ENCODE peak calls at places on chromosomes 3 and 15, in seven cellular contexts. R is HepG2, G is A549, Q is K562, B is GM12878, S is IMR-90, N is H1. T is an unnamed sample. For H3K4me1, the result is how much of the 10 kb centered on the place peaks cover.

GRCh38 chr3:153313307-153313945 is 151.4 kb downstream of the RAP2B start:
- DNase-seq in S (peak), G (no peak), B (no peak), R (no peak), N (no peak), Q (no peak), T (no peak)

GRCh38 chr3:157494581-157495281 is 8.5 kb downstream of the VEPH1 start:
- DNase-seq in S (peak), B (no peak), N (no peak), G (no peak), R (no peak), Q (no peak), T (no peak)

GRCh38 chr15:51172190-51172589 is 77.5 kb upstream of the TNFAIP8L3 start:
- DNase-seq in N (no peak), R (no peak), G (no peak), Q (no peak), S (peak), B (no peak), T (no peak)

GRCh38 chr3:186144257-186144656 is 35.4 kb upstream of the ETV5 start:
- DNase-seq in R (no peak), Q (no peak), S (no peak), B (no peak), G (no peak), N (no peak), T (no peak)

GRCh38 chr3:36733162-36733696 is 31.1 kb downstream of the DCLK3 start:
- DNase-seq in N (no peak), Q (no peak), R (no peak), S (no peak), G (no peak), B (no peak), T (no peak)

GRCh38 chr3:38117163-38117716 is 19.7 kb downstream of the ACAA1 start:
- DNase-seq in R (no peak), N (no peak), B (no peak), Q (no peak), S (no peak), G (no peak), T (no peak)

GRCh38 chr3:153623834-153624233 is 461.8 kb downstream of the RAP2B start:
- DNase-seq in N (no peak), R (no peak), Q (no peak), B (no peak), S (no peak), G (no peak), T (no peak)

GRCh38 chr3:9422712-9423424 is 25.5 kb downstream of the SETD5 start:
- DNase-seq in N (no peak), R (peak), B (no peak), S (peak), Q (peak), G (peak), T (peak)

GRCh38 chr3:2657408-2657807 is 452.8 kb downstream of the IL5RA start:
- DNase-seq in S (peak), R (no peak), N (no peak), B (no peak), Q (no peak), G (no peak), T (no peak)

GRCh38 chr3:69137412-69137811 is 15.0 kb upstream of the LMOD3 start:
- DNase-seq in N (no peak), R (no peak), G (no peak), Q (no peak), B (no peak), S (no peak), T (no peak)
- H3K4me2 ChIP-seq in N (no peak), R (no peak), G (no peak), Q (no peak), B (no peak), S (no peak), T (no peak)

DNA sequence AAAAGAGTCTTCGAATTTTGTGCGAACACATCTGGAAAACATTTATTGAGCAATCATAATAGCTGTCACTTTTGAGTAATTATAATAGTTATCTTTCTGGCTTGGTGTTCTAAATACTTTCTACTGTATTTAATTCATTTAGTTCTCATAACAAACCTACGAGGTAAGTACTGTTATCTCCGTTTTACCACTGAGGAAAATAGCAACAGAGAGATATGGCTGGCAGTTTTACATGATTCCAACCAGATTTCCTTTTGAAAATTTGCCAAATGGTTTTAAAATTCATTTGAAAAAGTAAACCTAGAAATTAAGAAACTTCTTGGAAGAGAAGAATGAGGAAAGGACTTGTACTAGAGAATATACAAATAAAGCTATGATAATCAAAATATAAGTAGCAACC is 37.3 kb upstream of the MGA start:
- DNase-seq in S (no peak), R (no peak), G (no peak), B (no peak), N (no peak), Q (no peak), T (no peak)
- H3K4me1 ChIP-seq in S (under half), R (under half), G (under half), B (under half), N (under half), Q (under half), T (under half)

GRCh38 chr15:67091073-67091965 is 25.9 kb downstream of the SMAD3 start:
- DNase-seq in B (peak), S (peak), Q (peak), G (peak), R (no peak), N (no peak), T (peak)
- TF ChIP-seq CEBPB in B (no peak), S (peak), Q (peak), G (no peak), R (no peak), N (no peak), T (no peak)

GRCh38 chr3:160403028-160403545 is 3.6 kb downstream of the SMC4 start:
- DNase-seq in B (no peak), G (no peak), R (no peak), S (peak), Q (no peak), N (no peak), T (no peak)
- H3K4me2 ChIP-seq in B (peak), G (peak), R (peak), S (peak), Q (peak), N (peak), T (peak)